ENCODE peak calls at places on chromosomes 5 and 9, in four cellular contexts. C is body of pancreas, Z is osteocyte, V is AG10803. A is an unnamed sample.

GRCh38 chr5:178785999-178786398 is 55.5 kb upstream of the ZNF354A start:
- DNase-seq in V (peak), C (no peak), Z (no peak), A (peak)

GRCh38 chr9:114155967-114156294 is 594 bp downstream of the COL27A1 start:
- DNase-seq in V (no peak), Z (no peak), C (no peak), A (no peak)

GRCh38 chr9:131361202-131361833 is 32.6 kb upstream of the PRRC2B start:
- DNase-seq in V (peak), Z (no peak), C (peak), A (peak)

GRCh38 chr5:87754009-87754757 is 341.5 kb upstream of the CCNH start:
- DNase-seq in Z (no peak), C (no peak), V (no peak), A (no peak)

GRCh38 chr5:137220523-137220927 is 278.6 kb downstream of the SPOCK1 start:
- DNase-seq in Z (no peak), V (peak), C (peak), A (peak)

GRCh38 chr5:140202078-140202477 is 27.1 kb downstream of the CYSTM1 start:
- DNase-seq in V (no peak), Z (no peak), C (no peak), A (peak)

GRCh38 chr9:679462-679861 is 162.0 kb upstream of the DMRT1 start:
- DNase-seq in C (no peak), V (no peak), Z (no peak), A (no peak)

GRCh38 chr5:139982157-139982974 is 60.7 kb downstream of the NRG2 start:
- DNase-seq in V (peak), C (peak), Z (peak), A (peak)

GRCh38 chr5:41246376-41246775 is 33.0 kb upstream of the C6 start:
- DNase-seq in V (peak), Z (no peak), C (no peak), A (peak)

GRCh38 chr9:14417230-14417629 is 103.3 kb upstream of the NFIB start:
- DNase-seq in V (peak), C (no peak), Z (no peak), A (no peak)

GRCh38 chr9:127758843-127759242 is 19.6 kb downstream of the SH2D3C start:
- DNase-seq in V (no peak), C (no peak), Z (no peak), A (no peak)

GRCh38 chr9:71681708-71682268 is 86.5 kb downstream of the CEMIP2 start:
- DNase-seq in C (no peak), V (peak), Z (no peak), A (peak)

GRCh38 chr9:124496075-124496893 is 10.9 kb downstream of the NR5A1 start:
- DNase-seq in V (no peak), Z (no peak), C (no peak), A (no peak)

GRCh38 chr9:128396970-128397613 is 23.6 kb upstream of the CERCAM start:
- DNase-seq in Z (no peak), V (no peak), C (no peak), A (no peak)

GRCh38 chr9:10804486-10804885 is 191.7 kb upstream of the PTPRD start:
- DNase-seq in V (no peak), Z (no peak), C (no peak), A (no peak)

GRCh38 chr5:178389031-178389729 is 156.6 kb upstream of the PHYKPL start:
- DNase-seq in Z (no peak), V (no peak), C (no peak), A (no peak)

GRCh38 chr5:1105350-1106265 is 6.3 kb downstream of the SLC12A7 start:
- DNase-seq in Z (no peak), V (no peak), C (peak), A (no peak)

GRCh38 chr5:57841671-57842375 is 359.2 kb upstream of the ACTBL2 start:
- DNase-seq in Z (no peak), C (no peak), V (peak), A (peak)

GRCh38 chr9:82131072-82131471 is 142.5 kb downstream of the SPATA31D1 start:
- DNase-seq in C (no peak), V (no peak), Z (no peak), A (no peak)

GRCh38 chr9:116318463-116319271 is 165.1 kb downstream of the PAPPA start:
- DNase-seq in V (peak), C (no peak), Z (no peak), A (no peak)

GRCh38 chr5:62720036-62720441 is 141.4 kb downstream of the LRRC70 start:
- DNase-seq in V (peak), C (peak), Z (no peak), A (peak)

GRCh38 chr9:121827251-121827967 is 176.0 kb downstream of the DAB2IP start:
- DNase-seq in C (no peak), Z (peak), V (no peak), A (no peak)

GRCh38 chr9:127219533-127219932 is 45.0 kb upstream of the GARNL3 start:
- DNase-seq in Z (no peak), V (no peak), C (no peak), A (no peak)

GRCh38 chr5:77558266-77558665 is 66.2 kb upstream of the WDR41 start:
- DNase-seq in Z (no peak), V (no peak), C (no peak), A (no peak)

GRCh38 chr5:78060421-78060820 is 234.1 kb downstream of the AP3B1 start:
- DNase-seq in V (peak), Z (no peak), C (no peak), A (peak)

GRCh38 chr5:159788835-159789331 is 127.4 kb upstream of the ADRA1B start:
- DNase-seq in V (no peak), Z (no peak), C (no peak), A (no peak)

GRCh38 chr5:127963931-127964330 is 119.6 kb upstream of the SLC12A2 start:
- DNase-seq in C (no peak), V (peak), Z (no peak), A (no peak)

GRCh38 chr5:161301586-161301985 is 244.9 kb downstream of the GABRB2 start:
- DNase-seq in Z (no peak), V (no peak), C (no peak), A (no peak)

GRCh38 chr9:130766031-130766903 is 68.8 kb upstream of the ABL1 start:
- DNase-seq in Z (no peak), C (no peak), V (peak), A (no peak)

GRCh38 chr9:85212887-85213286 is 528.9 kb downstream of the AGTPBP1 start:
- DNase-seq in V (peak), Z (no peak), C (no peak), A (peak)

GRCh38 chr9:113990570-113990907 is 87.6 kb downstream of the AMBP start:
- DNase-seq in V (no peak), C (no peak), Z (no peak), A (no peak)

DNA sequence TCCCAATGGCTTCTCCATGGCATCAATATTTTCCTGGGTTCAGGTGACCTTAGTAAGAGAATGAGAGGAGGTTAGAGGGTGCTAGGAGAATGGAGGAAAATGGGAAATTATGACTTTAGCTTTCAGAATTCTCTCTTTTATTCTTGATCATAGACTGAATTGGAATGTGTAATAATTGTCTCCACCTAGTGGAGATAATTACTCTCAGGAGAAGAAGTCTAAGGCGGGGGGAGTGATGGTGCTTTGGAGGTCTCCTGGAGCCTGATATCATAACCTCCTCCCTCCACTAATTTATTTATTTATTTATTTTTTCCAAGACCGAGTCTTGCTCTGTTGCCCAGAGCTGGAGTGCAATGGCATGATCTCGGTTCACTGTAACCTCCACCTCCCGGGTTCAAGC is 221.3 kb downstream of the GRIA1 start:
- DNase-seq in V (no peak), C (no peak), Z (no peak), A (no peak)
- TF ChIP-seq CTCF in V (no peak), C (no peak), Z (peak), A (peak)

GRCh38 chr9:101635473-101635872 is 40.7 kb upstream of the PPP3R2 start:
- DNase-seq in V (no peak), Z (no peak), C (no peak), A (no peak)
- TF ChIP-seq CTCF in V (no peak), Z (no peak), C (no peak), A (no peak)

GRCh38 chr5:180332051-180332517 is 21.1 kb downstream of the GFPT2 start:
- DNase-seq in V (peak), C (peak), Z (peak), A (no peak)
- TF ChIP-seq CTCF in V (peak), C (peak), Z (peak), A (peak)

DNA sequence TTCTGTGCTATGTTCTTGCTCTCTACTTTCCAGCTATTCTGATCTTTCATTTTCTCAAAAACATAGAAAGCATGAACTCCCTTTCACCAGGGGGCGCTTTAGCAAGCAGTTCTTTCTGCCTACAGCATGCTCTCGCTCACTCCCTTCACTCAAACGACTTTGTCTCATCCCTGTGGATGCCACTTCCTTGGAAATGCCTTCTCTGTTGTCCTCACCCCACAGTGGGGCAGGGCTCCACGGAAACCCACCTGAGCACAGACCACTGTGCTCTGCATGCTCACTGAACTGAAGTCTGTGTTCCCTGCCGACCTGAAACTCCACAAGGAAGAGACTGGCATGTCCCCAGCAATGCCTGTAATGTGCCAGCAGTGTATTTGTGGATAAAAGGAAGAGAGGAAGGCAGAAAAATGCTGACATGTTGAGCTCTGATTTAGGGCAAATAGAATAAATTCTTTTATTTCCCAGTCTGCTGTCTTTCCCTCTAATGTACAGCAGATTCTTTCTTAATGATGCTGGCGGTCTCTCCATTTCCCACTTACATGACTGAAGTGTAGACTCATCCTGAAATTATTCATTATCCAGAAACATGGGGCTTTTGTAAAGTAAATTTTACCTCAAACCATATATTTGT is 4.9 kb upstream of the ROR2 start:
- DNase-seq in C (peak), Z (peak), V (peak), A (peak)
- TF ChIP-seq CTCF in C (peak), Z (peak), V (peak), A (peak)